ENCODE peak calls at places on chromosomes 12 and 14, in seven cellular contexts. J, V, T, I, B, R and Q are unnamed samples.
A peak's percentile ranks its signal among the peaks of the same experiment; 100 is the strongest.

GRCh38 chr12:97275261-97276197 is 187.1 kb upstream of the RMST start:
- DNase-seq in J (no peak), V (no peak), T (peak; percentile 10), I (peak; percentile 36), B (no peak), R (no peak), Q (no peak)

GRCh38 chr12:87827638-87828264 is 201.4 kb downstream of the C12orf50 start:
- DNase-seq in J (peak; percentile 76), V (peak; percentile 64), T (peak; percentile 88), I (no peak), B (no peak), R (no peak), Q (no peak)

GRCh38 chr14:51663783-51664326 is 12.1 kb downstream of the FRMD6 start:
- DNase-seq in J (no peak), V (no peak), T (no peak), I (no peak), B (no peak), R (no peak), Q (no peak)

GRCh38 chr14:57182760-57183503 is 85.8 kb downstream of the EXOC5 start:
- DNase-seq in J (peak; percentile 2), V (peak; percentile 16), T (no peak), I (peak; percentile 74), B (peak; percentile 4), R (no peak), Q (no peak)

GRCh38 chr14:99360774-99361595 is 89.0 kb upstream of the BCL11B start:
- DNase-seq in J (no peak), V (peak; percentile 67), T (no peak), I (no peak), B (peak; percentile 92), R (no peak), Q (no peak)

GRCh38 chr12:78938341-78939084 is 73.9 kb downstream of the SYT1 start:
- DNase-seq in J (no peak), V (no peak), T (peak; percentile 16), I (no peak), B (no peak), R (no peak), Q (no peak)

GRCh38 chr14:33057585-33057984 is 118.9 kb downstream of the NPAS3 start:
- DNase-seq in J (peak; percentile 0), V (no peak), T (no peak), I (no peak), B (no peak), R (no peak), Q (no peak)

GRCh38 chr12:103672401-103673119 is 85.5 kb downstream of the STAB2 start:
- DNase-seq in J (no peak), V (no peak), T (peak; percentile 76), I (no peak), B (no peak), R (peak; percentile 60), Q (no peak)

GRCh38 chr12:53938276-53939140 is at the start of gene HOXC13:
- DNase-seq in J (peak; percentile 100), V (peak; percentile 95), T (no peak), I (peak; percentile 99), B (peak; percentile 98), R (peak; percentile 38), Q (no peak)

GRCh38 chr12:93351726-93352125 is 26.0 kb upstream of the NUDT4 start:
- DNase-seq in J (no peak), V (no peak), T (no peak), I (no peak), B (no peak), R (no peak), Q (no peak)

GRCh38 chr12:52519826-52520662 is at the start of gene KRT5:
- DNase-seq in J (peak; percentile 99), V (no peak), T (no peak), I (no peak), B (no peak), R (peak; percentile 11), Q (no peak)

GRCh38 chr14:21092147-21093011 is 6.1 kb downstream of the ZNF219 start:
- DNase-seq in J (peak; percentile 56), V (peak; percentile 40), T (peak; percentile 49), I (peak; percentile 91), B (peak; percentile 72), R (peak; percentile 90), Q (peak; percentile 84)

GRCh38 chr12:119679081-119679480 is 11.1 kb downstream of the PRKAB1 start:
- DNase-seq in J (no peak), V (no peak), T (no peak), I (no peak), B (no peak), R (peak; percentile 40), Q (no peak)

GRCh38 chr14:101087614-101088394 is 184.3 kb upstream of the RTL1 start:
- DNase-seq in J (no peak), V (no peak), T (peak; percentile 48), I (no peak), B (no peak), R (peak; percentile 10), Q (peak; percentile 51)

GRCh38 chr12:58416211-58416610 is 474.8 kb downstream of the ATP23 start:
- DNase-seq in J (peak; percentile 57), V (no peak), T (peak; percentile 83), I (no peak), B (no peak), R (no peak), Q (no peak)

GRCh38 chr14:50451854-50452253 is 55.2 kb upstream of the CDKL1 start:
- DNase-seq in J (no peak), V (no peak), T (no peak), I (no peak), B (no peak), R (no peak), Q (no peak)

GRCh38 chr14:51879170-51879569 is 18.8 kb downstream of the GNG2 start:
- DNase-seq in J (no peak), V (no peak), T (no peak), I (no peak), B (no peak), R (no peak), Q (no peak)

GRCh38 chr14:98580131-98580678 is 691.8 kb downstream of the BCL11B start:
- DNase-seq in J (peak; percentile 39), V (no peak), T (peak; percentile 23), I (peak; percentile 56), B (peak; percentile 8), R (no peak), Q (no peak)

GRCh38 chr12:50765325-50765911 is 1.5 kb downstream of the ATF1 start:
- DNase-seq in J (peak; percentile 51), V (no peak), T (peak; percentile 36), I (peak; percentile 71), B (peak; percentile 38), R (peak; percentile 58), Q (no peak)

GRCh38 chr14:54564799-54565235 is 2.1 kb upstream of the SAMD4A start:
- DNase-seq in J (peak; percentile 68), V (no peak), T (peak; percentile 78), I (no peak), B (no peak), R (no peak), Q (no peak)

DNA sequence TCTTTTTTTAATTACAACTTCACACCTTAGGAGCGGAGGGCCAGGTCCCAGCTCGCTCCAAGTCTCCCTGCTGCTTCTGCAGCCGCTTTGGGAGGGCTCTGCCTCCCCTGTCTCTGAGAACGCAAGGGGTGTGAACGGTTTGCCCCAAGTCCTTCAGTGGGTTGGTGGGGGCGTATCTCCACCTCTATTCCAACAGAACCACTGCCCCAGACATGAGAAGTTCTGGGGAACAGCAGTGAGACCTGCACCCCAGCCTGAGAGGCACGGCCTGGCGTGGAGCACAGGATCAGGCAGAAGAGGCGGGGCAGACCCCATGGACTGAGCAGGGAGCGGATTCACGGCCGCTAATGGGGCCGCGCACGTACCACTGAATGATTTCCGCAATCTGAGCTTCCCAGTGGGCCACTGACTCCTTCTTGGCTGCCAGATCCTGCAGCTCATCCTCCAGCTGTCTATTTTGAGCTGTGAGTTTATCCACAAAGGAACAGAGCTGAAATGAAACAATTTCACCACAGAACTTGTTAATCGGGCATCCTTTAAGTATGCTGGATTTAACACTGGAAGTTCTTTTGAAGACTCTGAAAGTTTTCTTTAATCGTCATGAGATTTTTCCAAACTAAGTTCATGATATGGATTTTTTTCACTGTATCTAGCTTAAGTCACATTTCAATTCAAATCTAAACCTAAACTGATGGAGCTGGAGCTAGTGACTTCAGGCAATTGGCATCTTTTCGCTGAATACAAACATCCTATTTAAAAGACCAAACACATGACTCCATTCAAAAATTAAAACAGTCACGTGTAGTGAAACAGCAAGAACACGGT is 44.4 kb downstream of the AMN start:
- DNase-seq in J (no peak), V (no peak), T (no peak), I (no peak), B (no peak), R (no peak), Q (no peak)
- H3K36me3 ChIP-seq in J (peaks cover 42% of the 10 kb centered on the region), V (peaks cover 33% of the 10 kb centered on the region), T (peaks cover 31% of the 10 kb centered on the region), I (peaks cover 53% of the 10 kb centered on the region), B (peaks cover 63% of the 10 kb centered on the region), R (peaks cover 19% of the 10 kb centered on the region), Q (peaks cover 59% of the 10 kb centered on the region)

DNA sequence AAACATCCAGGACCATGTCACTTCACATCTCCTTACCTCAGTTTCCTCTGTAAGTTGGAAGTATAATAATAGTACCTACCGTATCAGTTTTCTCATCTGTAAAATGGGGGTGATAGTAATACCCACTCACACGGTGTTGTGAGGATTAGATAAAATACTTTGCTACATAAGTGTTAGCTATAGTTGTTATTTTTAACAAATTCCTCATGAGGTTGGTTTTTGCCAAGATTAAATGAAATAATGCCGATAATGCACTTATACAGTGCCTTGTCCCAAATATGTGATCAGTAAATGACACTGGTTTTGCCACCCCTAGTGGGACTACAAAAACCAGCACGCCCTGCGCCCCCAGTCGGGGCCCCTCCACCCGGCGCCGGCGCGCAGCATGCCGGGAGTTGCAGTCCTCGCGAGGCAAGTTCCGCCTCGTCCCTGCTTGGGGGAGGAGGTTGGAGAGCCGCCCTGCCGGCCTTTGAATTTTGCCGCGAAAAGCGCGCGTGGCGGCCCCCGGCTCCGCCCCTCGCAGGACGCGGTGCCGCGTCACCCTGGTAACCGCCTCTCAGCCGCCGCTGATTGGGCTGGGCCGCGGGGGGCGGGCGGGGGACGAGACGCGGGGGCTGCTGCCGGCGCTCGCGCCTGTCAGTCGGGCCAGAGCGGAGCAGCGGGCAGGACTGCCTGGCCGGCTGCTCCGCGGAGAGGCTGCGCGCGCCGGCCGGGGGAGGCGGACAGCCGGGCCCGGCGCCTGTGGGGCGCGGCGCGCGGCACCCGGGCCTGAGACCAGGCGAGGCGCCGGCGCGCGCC is at the start of gene FAM222A:
- DNase-seq in J (peak; percentile 95), V (peak; percentile 93), T (peak; percentile 91), I (peak; percentile 96), B (peak; percentile 95), R (peak; percentile 97), Q (peak; percentile 98)
- TF ChIP-seq CTCF in J (no peak), V (no peak), T (no peak), I (no peak), B (no peak), R (no peak), Q (peak; percentile 10)

GRCh38 chr14:35682802-35683201 is 126.3 kb downstream of the RALGAPA1 start:
- DNase-seq in J (no peak), V (no peak), T (peak; percentile 33), I (no peak), B (no peak), R (no peak), Q (no peak)

GRCh38 chr14:35678403-35679028 is 130.6 kb downstream of the RALGAPA1 start:
- DNase-seq in J (no peak), V (no peak), T (no peak), I (no peak), B (no peak), R (no peak), Q (no peak)
- H3K4me1 ChIP-seq in J (no peaks in the 10 kb centered on the region), V (no peaks in the 10 kb centered on the region), T (no peaks in the 10 kb centered on the region), I (no peaks in the 10 kb centered on the region), B (no peaks in the 10 kb centered on the region), R (no peaks in the 10 kb centered on the region), Q (no peaks in the 10 kb centered on the region)

DNA sequence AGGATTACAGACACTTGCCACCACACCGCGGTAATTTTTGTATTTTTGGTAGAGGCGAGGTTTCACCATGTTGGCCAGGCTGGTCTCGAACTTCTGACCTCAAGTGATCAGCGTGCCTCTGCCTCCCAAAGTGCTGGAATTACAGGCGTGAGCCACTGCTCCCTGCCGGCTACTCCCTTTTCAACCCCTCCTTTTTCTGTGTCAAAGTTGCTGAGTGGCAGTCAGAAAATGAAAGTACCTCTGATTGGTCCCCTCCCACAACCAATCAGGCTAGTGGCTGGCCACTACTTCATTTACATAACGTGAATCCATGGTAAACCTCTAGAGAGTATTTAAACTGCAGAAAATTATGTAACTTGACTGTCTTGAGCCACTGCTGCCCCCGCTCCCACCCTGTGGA is 5.9 kb downstream of the RESF1 start:
- DNase-seq in J (no peak), V (no peak), T (no peak), I (peak; percentile 52), B (no peak), R (no peak), Q (no peak)
- H3K36me3 ChIP-seq in J (peaks cover 2% of the 10 kb centered on the region), V (peaks cover 37% of the 10 kb centered on the region), T (no peaks in the 10 kb centered on the region), I (peaks cover 28% of the 10 kb centered on the region), B (peaks cover 88% of the 10 kb centered on the region), R (no peaks in the 10 kb centered on the region), Q (no peaks in the 10 kb centered on the region)